ENCODE peak calls at places on chromosomes 2 and 18, in nine cellular contexts. V is heart left ventricle, L is uterus, S is testis, E is GM12891, Q is IMR-90, N is vagina, B is A549, I is gastrocnemius medialis. U is an unnamed sample.

GRCh38 chr2:170208967-170209366 is 31.0 kb downstream of the MYO3B start:
- DNase-seq in V (no peak), L (no peak), S (no peak), E (no peak), Q (no peak), N (no peak), B (no peak), I (no peak), U (no peak)

GRCh38 chr2:27212626-27213471 is 781 bp upstream of the SLC5A6 start:
- DNase-seq in V (no peak), L (no peak), S (peak), E (no peak), Q (peak), N (no peak), B (peak), I (no peak), U (peak)

GRCh38 chr2:5975406-5975805 is 283.2 kb downstream of the SOX11 start:
- DNase-seq in V (no peak), L (no peak), S (no peak), E (no peak), Q (no peak), N (no peak), B (no peak), I (no peak), U (no peak)

GRCh38 chr18:47754311-47755101 is 176.0 kb downstream of the SMAD2 start:
- DNase-seq in V (no peak), L (no peak), S (peak), E (peak), Q (no peak), N (peak), B (peak), I (no peak), U (no peak)

GRCh38 chr2:146228659-146229058 is 1616.2 kb upstream of the ACVR2A start:
- DNase-seq in V (no peak), L (no peak), S (no peak), E (no peak), Q (no peak), N (no peak), B (no peak), I (no peak), U (no peak)

GRCh38 chr2:203820969-203821368 is 46.6 kb upstream of the CTLA4 start:
- DNase-seq in V (no peak), L (no peak), S (no peak), E (no peak), Q (no peak), N (no peak), B (no peak), I (no peak), U (no peak)

GRCh38 chr2:119248311-119248710 is 24.7 kb downstream of the STEAP3 start:
- DNase-seq in V (no peak), L (no peak), S (no peak), E (no peak), Q (peak), N (no peak), B (no peak), I (no peak), U (no peak)

GRCh38 chr2:128032092-128032491 is 4.2 kb upstream of the SAP130 start:
- DNase-seq in V (no peak), L (no peak), S (no peak), E (no peak), Q (no peak), N (no peak), B (no peak), I (no peak), U (no peak)

GRCh38 chr18:76397631-76398030 is 97.4 kb downstream of the ZNF516 start:
- DNase-seq in V (no peak), L (no peak), S (peak), E (no peak), Q (no peak), N (no peak), B (no peak), I (no peak), U (peak)

GRCh38 chr18:74546751-74547530 is 12.6 kb downstream of the CNDP1 start:
- DNase-seq in V (peak), L (peak), S (no peak), E (no peak), Q (peak), N (no peak), B (no peak), I (no peak), U (no peak)

GRCh38 chr18:64720781-64721464 is 572.0 kb upstream of the LINC00305 start:
- DNase-seq in V (no peak), L (no peak), S (no peak), E (no peak), Q (no peak), N (no peak), B (no peak), I (no peak), U (no peak)

GRCh38 chr2:133732982-133733670 is 164.9 kb upstream of the NCKAP5 start:
- DNase-seq in V (no peak), L (no peak), S (peak), E (no peak), Q (no peak), N (no peak), B (no peak), I (no peak), U (no peak)

GRCh38 chr2:154825358-154825757 is 126.9 kb downstream of the KCNJ3 start:
- DNase-seq in V (no peak), L (no peak), S (no peak), E (no peak), Q (no peak), N (no peak), B (no peak), I (no peak), U (no peak)

GRCh38 chr2:64283641-64284371 is 139.6 kb upstream of the PELI1 start:
- DNase-seq in V (no peak), L (peak), S (peak), E (no peak), Q (no peak), N (no peak), B (no peak), I (no peak), U (no peak)

GRCh38 chr2:207513577-207514257 is 16.0 kb upstream of the CREB1 start:
- DNase-seq in V (no peak), L (no peak), S (no peak), E (no peak), Q (peak), N (no peak), B (no peak), I (no peak), U (no peak)

GRCh38 chr2:168758970-168759820 is 43.2 kb upstream of the NOSTRIN start:
- DNase-seq in V (no peak), L (peak), S (peak), E (peak), Q (peak), N (no peak), B (peak), I (no peak), U (no peak)

GRCh38 chr2:15726321-15727057 is 134.8 kb downstream of the DDX1 start:
- DNase-seq in V (no peak), L (no peak), S (no peak), E (no peak), Q (no peak), N (no peak), B (no peak), I (no peak), U (no peak)

GRCh38 chr18:48545690-48546365 is 7.0 kb downstream of the CTIF start:
- DNase-seq in V (peak), L (peak), S (peak), E (no peak), Q (peak), N (no peak), B (peak), I (peak), U (peak)

GRCh38 chr18:78228974-78229373 is 750.6 kb upstream of the SALL3 start:
- DNase-seq in V (no peak), L (no peak), S (no peak), E (no peak), Q (no peak), N (no peak), B (no peak), I (no peak), U (no peak)

GRCh38 chr18:39199231-39199855 is 1633.7 kb upstream of the CELF4 start:
- DNase-seq in V (no peak), L (no peak), S (no peak), E (no peak), Q (no peak), N (no peak), B (no peak), I (no peak), U (no peak)

GRCh38 chr18:13725566-13726227 is 661 bp downstream of the FAM210A start:
- DNase-seq in V (no peak), L (no peak), S (peak), E (no peak), Q (peak), N (peak), B (peak), I (no peak), U (no peak)

GRCh38 chr18:37389684-37390368 is 175.8 kb downstream of the CELF4 start:
- DNase-seq in V (no peak), L (no peak), S (no peak), E (no peak), Q (no peak), N (no peak), B (no peak), I (no peak), U (no peak)

GRCh38 chr2:177830881-177831386 is 241.6 kb downstream of the PDE11A start:
- DNase-seq in V (no peak), L (no peak), S (no peak), E (no peak), Q (no peak), N (no peak), B (no peak), I (no peak), U (no peak)

GRCh38 chr2:120949027-120949956 is 213.6 kb downstream of the GLI2 start:
- DNase-seq in V (no peak), L (no peak), S (no peak), E (no peak), Q (no peak), N (no peak), B (peak), I (no peak), U (no peak)

GRCh38 chr2:45154606-45155155 is 145.4 kb upstream of the SIX2 start:
- DNase-seq in V (no peak), L (no peak), S (no peak), E (no peak), Q (no peak), N (no peak), B (no peak), I (no peak), U (no peak)

GRCh38 chr2:10434885-10435419 is 13.2 kb downstream of the ODC1 start:
- DNase-seq in V (peak), L (peak), S (peak), E (peak), Q (peak), N (no peak), B (peak), I (peak), U (peak)

GRCh38 chr2:18731661-18732060 is 142.3 kb upstream of the NT5C1B start:
- DNase-seq in V (no peak), L (no peak), S (no peak), E (no peak), Q (no peak), N (no peak), B (no peak), I (no peak), U (no peak)

GRCh38 chr2:27582129-27582694 is 630 bp upstream of the ZNF512 start:
- DNase-seq in V (peak), L (peak), S (peak), E (no peak), Q (no peak), N (peak), B (no peak), I (peak), U (peak)

GRCh38 chr2:6213056-6213780 is 521.0 kb downstream of the SOX11 start:
- DNase-seq in V (no peak), L (no peak), S (no peak), E (no peak), Q (no peak), N (no peak), B (no peak), I (no peak), U (no peak)

GRCh38 chr18:37561986-37562385 is 3.6 kb downstream of the CELF4 start:
- DNase-seq in V (no peak), L (no peak), S (no peak), E (no peak), Q (no peak), N (no peak), B (no peak), I (no peak), U (no peak)

GRCh38 chr2:10885479-10885863 is 26.3 kb upstream of the KCNF1 start:
- DNase-seq in V (no peak), L (no peak), S (no peak), E (no peak), Q (no peak), N (no peak), B (no peak), I (no peak), U (no peak)

GRCh38 chr18:46324556-46324955 is 220.4 kb downstream of the HAUS1 start:
- DNase-seq in V (no peak), L (no peak), S (no peak), E (no peak), Q (peak), N (no peak), B (peak), I (no peak), U (no peak)

GRCh38 chr18:80194874-80195570 is 52.3 kb downstream of the PARD6G start:
- DNase-seq in V (no peak), L (no peak), S (no peak), E (no peak), Q (no peak), N (peak), B (no peak), I (no peak), U (peak)

GRCh38 chr18:46624127-46624526 is 32.9 kb downstream of the LOXHD1 start:
- DNase-seq in V (no peak), L (no peak), S (no peak), E (no peak), Q (no peak), N (peak), B (no peak), I (no peak), U (no peak)

GRCh38 chr2:224308267-224308911 is 93.5 kb downstream of the FAM124B start:
- DNase-seq in V (no peak), L (no peak), S (no peak), E (no peak), Q (no peak), N (no peak), B (no peak), I (no peak), U (no peak)

GRCh38 chr2:203440671-203441070 is 94.4 kb downstream of the RAPH1 start:
- DNase-seq in V (no peak), L (no peak), S (no peak), E (no peak), Q (no peak), N (no peak), B (no peak), I (no peak), U (no peak)

GRCh38 chr2:108297436-108298141 is 8.9 kb downstream of the SULT1C2 start:
- DNase-seq in V (no peak), L (no peak), S (no peak), E (no peak), Q (peak), N (no peak), B (peak), I (no peak), U (no peak)

GRCh38 chr2:148596033-148596432 is 48.5 kb upstream of the EPC2 start:
- DNase-seq in V (no peak), L (no peak), S (no peak), E (no peak), Q (no peak), N (no peak), B (no peak), I (no peak), U (no peak)

GRCh38 chr2:161088658-161089350 is 71.4 kb upstream of the TANK start:
- DNase-seq in V (no peak), L (no peak), S (no peak), E (no peak), Q (no peak), N (no peak), B (no peak), I (no peak), U (no peak)

GRCh38 chr2:20457661-20458630 is 11.1 kb downstream of the RHOB start:
- DNase-seq in V (no peak), L (peak), S (no peak), E (no peak), Q (no peak), N (no peak), B (no peak), I (peak), U (peak)

GRCh38 chr18:51190000-51190399 is 7.5 kb downstream of the MEX3C start:
- DNase-seq in V (no peak), L (no peak), S (no peak), E (no peak), Q (no peak), N (no peak), B (no peak), I (no peak), U (no peak)

GRCh38 chr18:51188024-51188701 is 9.3 kb downstream of the MEX3C start:
- DNase-seq in V (no peak), L (no peak), S (no peak), E (no peak), Q (no peak), N (no peak), B (no peak), I (no peak), U (no peak)

GRCh38 chr18:51192026-51192425 is 5.5 kb downstream of the MEX3C start:
- DNase-seq in V (no peak), L (no peak), S (no peak), E (no peak), Q (no peak), N (no peak), B (no peak), I (no peak), U (no peak)

GRCh38 chr18:51193621-51194287 is 3.7 kb downstream of the MEX3C start:
- DNase-seq in V (no peak), L (no peak), S (no peak), E (no peak), Q (peak), N (no peak), B (no peak), I (no peak), U (no peak)

GRCh38 chr18:51191139-51191717 is 6.3 kb downstream of the MEX3C start:
- DNase-seq in V (no peak), L (no peak), S (no peak), E (no peak), Q (no peak), N (no peak), B (no peak), I (no peak), U (no peak)
- TF ChIP-seq POLR2A in V (no peak), L (no peak), S (no peak), E (no peak), Q (no peak), N (no peak), B (no peak), I (no peak), U (no peak)

GRCh38 chr2:99442837-99443236 is 47.0 kb downstream of the REV1 start:
- DNase-seq in V (no peak), L (no peak), S (no peak), E (no peak), Q (peak), N (no peak), B (peak), I (no peak), U (no peak)

GRCh38 chr2:99431587-99432275 is 58.1 kb downstream of the REV1 start:
- DNase-seq in V (no peak), L (no peak), S (no peak), E (no peak), Q (peak), N (no peak), B (no peak), I (no peak), U (no peak)

GRCh38 chr2:99439989-99440388 is 49.8 kb downstream of the REV1 start:
- DNase-seq in V (no peak), L (no peak), S (no peak), E (no peak), Q (no peak), N (no peak), B (no peak), I (no peak), U (no peak)

GRCh38 chr2:99436874-99437273 is 52.9 kb downstream of the REV1 start:
- DNase-seq in V (no peak), L (no peak), S (no peak), E (no peak), Q (no peak), N (no peak), B (no peak), I (no peak), U (no peak)
- TF ChIP-seq POLR2A in V (no peak), L (no peak), S (no peak), E (no peak), Q (no peak), N (no peak), B (no peak), I (no peak), U (no peak)

GRCh38 chr2:40559175-40559574 is 107.3 kb upstream of the SLC8A1 start:
- DNase-seq in V (no peak), L (no peak), S (no peak), E (no peak), Q (peak), N (no peak), B (no peak), I (no peak), U (no peak)
- TF ChIP-seq POLR2A in V (no peak), L (no peak), S (no peak), E (no peak), Q (no peak), N (no peak), B (no peak), I (no peak), U (no peak)

GRCh38 chr2:24540011-24540477 is 49.0 kb downstream of the NCOA1 start:
- DNase-seq in V (no peak), L (no peak), S (no peak), E (no peak), Q (no peak), N (no peak), B (no peak), I (no peak), U (no peak)

GRCh38 chr2:24539258-24539657 is 48.2 kb downstream of the NCOA1 start:
- DNase-seq in V (no peak), L (no peak), S (no peak), E (no peak), Q (no peak), N (no peak), B (no peak), I (no peak), U (no peak)

GRCh38 chr2:24542269-24542872 is 51.3 kb downstream of the NCOA1 start:
- DNase-seq in V (no peak), L (no peak), S (no peak), E (no peak), Q (no peak), N (no peak), B (no peak), I (no peak), U (no peak)

GRCh38 chr2:24543252-24543651 is 52.2 kb downstream of the NCOA1 start:
- DNase-seq in V (no peak), L (no peak), S (no peak), E (no peak), Q (no peak), N (no peak), B (no peak), I (no peak), U (no peak)

GRCh38 chr2:24538720-24539119 is 47.7 kb downstream of the NCOA1 start:
- DNase-seq in V (no peak), L (no peak), S (no peak), E (no peak), Q (no peak), N (no peak), B (no peak), I (no peak), U (no peak)
- TF ChIP-seq POLR2A in V (no peak), L (no peak), S (no peak), E (no peak), Q (no peak), N (no peak), B (no peak), I (no peak), U (no peak)

DNA sequence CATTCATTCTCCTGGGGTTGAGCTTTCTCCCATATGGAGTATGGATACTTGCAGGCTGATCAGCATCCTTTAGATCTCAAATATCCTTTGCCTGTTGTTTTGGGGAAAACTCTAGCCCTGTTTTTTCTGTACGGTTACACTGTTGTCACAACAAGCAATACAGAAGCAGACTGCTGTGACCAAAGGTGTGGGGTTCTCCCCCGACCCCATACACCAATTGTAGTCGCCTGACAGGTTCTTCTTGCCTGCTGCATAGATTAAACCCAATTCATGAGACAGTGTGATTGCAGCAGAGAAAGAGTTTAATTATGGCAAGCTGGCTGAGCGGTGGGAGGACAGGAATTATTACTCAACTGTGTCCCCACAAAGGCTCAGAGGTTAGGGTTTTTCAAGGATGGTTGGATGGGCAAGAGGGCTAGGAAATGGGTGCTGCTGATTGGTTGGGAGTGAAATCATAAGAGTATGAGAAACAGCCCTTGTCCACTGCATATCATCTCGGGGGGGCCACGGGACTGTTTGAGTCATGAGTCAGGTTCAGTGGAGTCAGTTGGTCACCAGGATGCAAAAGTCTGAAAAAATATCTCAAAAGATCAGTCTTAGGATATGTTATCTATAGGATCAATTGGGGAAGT is 40.6 kb downstream of the ITGB1BP1 start:
- DNase-seq in V (no peak), L (no peak), S (no peak), E (no peak), Q (peak), N (no peak), B (no peak), I (no peak), U (peak)
- TF ChIP-seq POLR2A in V (no peak), L (no peak), S (no peak), E (no peak), Q (no peak), N (no peak), B (no peak), I (no peak), U (no peak)

U was measured in sigmoid colon.